ENCODE peak calls at places on chromosomes 4 and X, in five cellular contexts. E is cardiac muscle cell, W is GM13977, M is GM12865, V is PC-9. B is an unnamed sample.

GRCh38 chrX:134676440-134676839 is 18.2 kb upstream of the PLAC1 start:
- DNase-seq in E (no peak), V (peak), M (no peak), W (no peak), B (no peak)

GRCh38 chrX:9133426-9133825 is 99.5 kb upstream of the FAM9B start:
- DNase-seq in E (no peak), W (no peak), V (no peak), M (no peak), B (no peak)

GRCh38 chr4:17545374-17546140 is 30.6 kb downstream of the CLRN2 start:
- DNase-seq in W (no peak), E (no peak), V (no peak), M (no peak), B (no peak)

GRCh38 chr4:93313207-93313606 is 515.3 kb upstream of the ATOH1 start:
- DNase-seq in M (no peak), E (no peak), W (no peak), V (no peak), B (no peak)

GRCh38 chr4:94583938-94584641 is 132.3 kb downstream of the PDLIM5 start:
- DNase-seq in M (peak), E (no peak), V (no peak), W (no peak), B (no peak)

GRCh38 chr4:72319596-72319995 is 249.4 kb downstream of the ADAMTS3 start:
- DNase-seq in V (no peak), E (no peak), W (no peak), M (peak), B (no peak)

GRCh38 chrX:30570505-30570904 is 7.1 kb downstream of the TASL start:
- DNase-seq in M (peak), V (no peak), W (no peak), E (peak), B (no peak)

GRCh38 chr4:627751-628150 is 2.4 kb downstream of the PDE6B start:
- DNase-seq in W (no peak), V (no peak), E (no peak), M (no peak), B (peak)

GRCh38 chr4:2787230-2788100 is 5.4 kb upstream of the SH3BP2 start:
- DNase-seq in E (no peak), M (peak), W (peak), V (no peak), B (peak)

GRCh38 chr4:183842134-183842838 is 62.8 kb upstream of the STOX2 start:
- DNase-seq in E (no peak), V (no peak), M (no peak), W (no peak), B (no peak)

GRCh38 chr4:152719291-152719690 is 39.5 kb upstream of the TMEM154 start:
- DNase-seq in W (no peak), E (no peak), V (no peak), M (no peak), B (no peak)

GRCh38 chr4:10096976-10097330 is 19.6 kb downstream of the WDR1 start:
- DNase-seq in M (no peak), E (no peak), V (no peak), W (no peak), B (no peak)

GRCh38 chr4:80237992-80238391 is 28.5 kb upstream of the FGF5 start:
- DNase-seq in M (no peak), V (no peak), W (no peak), E (no peak), B (no peak)

GRCh38 chr4:1766336-1767057 is 26.6 kb upstream of the FGFR3 start:
- DNase-seq in M (no peak), W (no peak), E (peak), V (peak), B (no peak)

GRCh38 chr4:113040793-113041192 is 8.7 kb upstream of the ANK2 start:
- DNase-seq in M (peak), V (no peak), W (no peak), E (no peak), B (no peak)

GRCh38 chr4:149708513-149709175 is 107.0 kb downstream of the IQCM start:
- DNase-seq in V (no peak), E (no peak), W (no peak), M (no peak), B (no peak)

GRCh38 chr4:10456270-10457254 is 664 bp downstream of the ZNF518B start:
- DNase-seq in W (peak), E (peak), M (peak), V (peak), B (no peak)

GRCh38 chr4:26239796-26240195 is 81.0 kb upstream of the RBPJ start:
- DNase-seq in W (no peak), E (no peak), M (no peak), V (no peak), B (no peak)
- TF ChIP-seq CTCF in W (no peak), E (no peak), M (no peak), V (no peak), B (no peak)

GRCh38 chr4:11801466-11802446 is 373.1 kb upstream of the HS3ST1 start:
- DNase-seq in V (no peak), W (no peak), E (no peak), M (no peak), B (no peak)

DNA sequence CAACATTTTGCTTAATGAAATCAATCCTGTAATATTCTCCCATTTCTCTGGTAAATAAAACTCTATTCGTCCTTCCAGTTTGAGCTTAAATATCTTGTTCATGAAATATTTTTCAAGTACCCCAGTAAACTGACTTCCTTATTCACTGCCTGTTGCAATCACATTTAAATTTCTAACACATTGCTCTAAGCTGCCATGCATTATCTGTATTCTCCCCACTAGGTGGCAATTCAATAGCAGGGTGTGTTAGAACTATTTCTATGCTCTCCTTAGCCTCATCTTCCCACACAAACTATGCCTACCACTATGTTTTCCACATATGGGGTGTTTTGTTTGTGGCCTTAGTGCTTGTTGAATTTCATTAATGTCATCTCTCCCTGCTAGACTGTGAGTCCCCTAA is 377.1 kb upstream of the HS3ST1 start:
- DNase-seq in W (no peak), E (peak), V (no peak), M (peak), B (no peak)
- TF ChIP-seq CTCF in W (peak), E (peak), V (peak), M (peak), B (peak)

GRCh38 chr4:163556169-163556568 is 61.7 kb downstream of the TMA16 start:
- DNase-seq in E (peak), V (no peak), W (peak), M (peak), B (no peak)
- TF ChIP-seq CTCF in E (no peak), V (no peak), W (peak), M (no peak), B (peak)

GRCh38 chr4:85713005-85713404 is 238.1 kb downstream of the ARHGAP24 start:
- DNase-seq in W (no peak), E (no peak), V (no peak), M (no peak), B (no peak)

GRCh38 chr4:85703098-85703497 is 228.1 kb downstream of the ARHGAP24 start:
- DNase-seq in E (no peak), W (no peak), V (no peak), M (no peak), B (no peak)

GRCh38 chr4:85707591-85707990 is 232.6 kb downstream of the ARHGAP24 start:
- DNase-seq in V (no peak), M (peak), E (no peak), W (peak), B (no peak)

DNA sequence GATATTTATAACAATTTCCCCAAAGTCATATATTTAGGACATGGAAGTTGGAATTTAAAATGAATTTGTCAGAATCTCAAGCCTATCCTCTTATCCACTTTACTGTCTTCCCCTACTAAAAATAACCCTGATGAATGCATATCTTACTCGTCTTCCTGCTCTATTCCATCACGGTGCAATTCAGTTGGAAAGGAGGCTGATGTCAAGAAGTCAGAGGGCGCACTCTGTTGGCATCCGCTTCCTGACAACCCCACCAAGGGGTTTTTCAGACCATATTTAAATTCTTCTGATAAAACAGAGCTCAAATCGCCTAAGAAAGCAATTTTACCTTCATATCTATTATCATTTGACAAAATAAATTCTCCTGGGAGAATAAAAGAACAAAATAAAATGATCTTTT is 233.5 kb downstream of the ARHGAP24 start:
- DNase-seq in V (no peak), E (peak), W (no peak), M (no peak), B (no peak)
- TF ChIP-seq CTCF in V (no peak), E (no peak), W (no peak), M (no peak), B (no peak)

GRCh38 chrX:72545990-72546389 is 26.7 kb downstream of the HDAC8 start:
- DNase-seq in M (no peak), E (no peak), V (peak), W (no peak), B (no peak)
- TF ChIP-seq CTCF in M (no peak), E (peak), V (no peak), W (no peak), B (no peak)

GRCh38 chr4:140568507-140569306 is at the start of gene UCP1:
- DNase-seq in M (no peak), V (peak), W (no peak), E (peak), B (peak)
- TF ChIP-seq CTCF in M (no peak), V (no peak), W (no peak), E (no peak), B (no peak)

GRCh38 chr4:185638548-185639301 is 103.4 kb upstream of the PDLIM3 start:
- DNase-seq in E (no peak), M (no peak), V (no peak), W (no peak), B (no peak)

GRCh38 chr4:185637162-185637875 is 102.0 kb upstream of the PDLIM3 start:
- DNase-seq in E (no peak), M (no peak), W (no peak), V (no peak), B (no peak)

GRCh38 chr4:185638093-185638492 is 102.8 kb upstream of the PDLIM3 start:
- DNase-seq in M (no peak), W (no peak), E (no peak), V (no peak), B (no peak)

GRCh38 chr4:185634066-185634652 is 98.9 kb upstream of the PDLIM3 start:
- DNase-seq in M (peak), V (no peak), E (no peak), W (no peak), B (no peak)
- TF ChIP-seq CTCF in M (peak), V (peak), E (peak), W (peak), B (peak)

GRCh38 chr4:87977521-87978278 is 2.2 kb downstream of the SPP1 start:
- DNase-seq in M (no peak), W (no peak), E (no peak), V (no peak), B (no peak)

GRCh38 chr4:87974856-87975462 is 555 bp upstream of the SPP1 start:
- DNase-seq in V (peak), W (no peak), M (no peak), E (peak), B (no peak)

GRCh38 chr4:87973283-87974169 is 2.0 kb upstream of the SPP1 start:
- DNase-seq in M (peak), W (peak), V (peak), E (peak), B (no peak)

GRCh38 chr4:87978656-87979055 is 3.1 kb downstream of the SPP1 start:
- DNase-seq in E (no peak), M (no peak), V (no peak), W (no peak), B (no peak)

DNA sequence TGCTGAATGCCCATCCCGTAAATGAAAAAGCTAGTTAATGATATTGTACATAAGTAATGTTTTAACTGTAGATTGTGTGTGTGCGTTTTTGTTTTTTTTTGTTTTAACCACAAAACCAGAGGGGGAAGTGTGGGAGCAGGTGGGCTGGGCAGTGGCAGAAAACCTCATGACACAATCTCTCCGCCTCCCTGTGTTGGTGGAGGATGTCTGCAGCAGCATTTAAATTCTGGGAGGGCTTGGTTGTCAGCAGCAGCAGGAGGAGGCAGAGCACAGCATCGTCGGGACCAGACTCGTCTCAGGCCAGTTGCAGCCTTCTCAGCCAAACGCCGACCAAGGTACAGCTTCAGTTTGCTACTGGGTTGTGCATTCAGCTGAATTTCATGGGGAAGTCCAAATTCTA is at the start of gene SPP1:
- DNase-seq in M (peak), E (peak), V (peak), W (peak), B (no peak)
- TF ChIP-seq CTCF in M (no peak), E (no peak), V (no peak), W (no peak), B (no peak)